ENCODE peak calls at places on chromosomes 1 and 21, in seven cellular contexts. H is tibial artery; M is B cell; W is NCI-H2081; N is AG09309; A is activated B cell treated with CpG ODN at 0.5 μM for 24 hours; J is stimulated activated CD4-positive, alpha-beta T cell treated with anti-CD3 and anti-CD28 coated beads, Interleukin-4, amount 100 ng/mL, for 48 hours. P is an unnamed sample.

GRCh38 chr1:192603218-192603787 is 27.7 kb downstream of the RGS1 start:
- DNase-seq in N (no peak), W (no peak), M (no peak), A (no peak), J (no peak), H (no peak), P (no peak)

GRCh38 chr1:43302721-43303476 is 2.1 kb downstream of the TIE1 start:
- DNase-seq in A (no peak), J (no peak), H (no peak), M (no peak), N (no peak), W (no peak), P (no peak)

GRCh38 chr1:82920418-82921248 is 1078.3 kb downstream of the TTLL7 start:
- DNase-seq in A (no peak), N (no peak), W (no peak), H (no peak), J (no peak), M (no peak), P (no peak)

GRCh38 chr1:197994907-197995407 is 77.8 kb downstream of the LHX9 start:
- DNase-seq in M (no peak), N (no peak), H (no peak), J (no peak), A (no peak), W (no peak), P (no peak)

GRCh38 chr1:117757668-117758067 is 151.8 kb downstream of the TENT5C start:
- DNase-seq in W (no peak), H (no peak), A (no peak), N (peak; percentile 28), M (no peak), J (no peak), P (peak; percentile 1)

GRCh38 chr1:116203192-116203723 is 92.1 kb downstream of the MAB21L3 start:
- DNase-seq in J (no peak), A (no peak), N (no peak), M (no peak), H (no peak), W (no peak), P (no peak)

GRCh38 chr21:16179732-16180131 is 449.9 kb downstream of the USP25 start:
- DNase-seq in A (no peak), M (no peak), N (no peak), J (no peak), W (no peak), H (no peak), P (no peak)

GRCh38 chr1:30476911-30477459 is 246.4 kb downstream of the MATN1 start:
- DNase-seq in A (no peak), H (peak; percentile 11), W (no peak), M (no peak), J (no peak), N (no peak), P (no peak)

GRCh38 chr21:28489197-28489596 is 503.5 kb downstream of the LTN1 start:
- DNase-seq in N (no peak), A (no peak), M (no peak), W (no peak), H (no peak), J (no peak), P (no peak)

GRCh38 chr1:241408170-241408569 is 51.2 kb upstream of the RGS7 start:
- DNase-seq in N (no peak), H (no peak), M (peak; percentile 32), J (no peak), A (no peak), W (no peak), P (peak; percentile 33)

GRCh38 chr1:241817331-241817792 is 30.6 kb upstream of the EXO1 start:
- DNase-seq in M (no peak), N (peak; percentile 47), A (no peak), J (no peak), H (no peak), W (no peak), P (peak; percentile 73)

GRCh38 chr1:238469146-238469601 is 578.5 kb upstream of the ZP4 start:
- DNase-seq in N (no peak), H (no peak), M (no peak), A (no peak), W (no peak), J (no peak), P (peak; percentile 28)

GRCh38 chr1:47742890-47743760 is 254.1 kb downstream of the TRABD2B start:
- DNase-seq in N (no peak), W (no peak), A (no peak), H (no peak), J (no peak), M (no peak), P (no peak)

GRCh38 chr1:1290238-1290731 is 10.0 kb downstream of the SCNN1D start:
- DNase-seq in J (peak; percentile 65), W (peak; percentile 29), H (peak; percentile 52), A (peak; percentile 67), N (no peak), M (peak; percentile 58), P (peak; percentile 52)

GRCh38 chr1:43558346-43558841 is 27.7 kb downstream of the PTPRF start:
- DNase-seq in A (no peak), W (no peak), M (no peak), N (peak; percentile 8), J (no peak), H (no peak), P (peak; percentile 67)